ENCODE peak calls at places on chromosomes 12 and 14, in nine cellular contexts. Y is GM12864, O is foreskin fibroblast, M is choroid plexus epithelial cell, Z is GM13976, C is GM10248, U is mammary epithelial cell, B is pancreas, R is HFFc6. Q is an unnamed sample.

GRCh38 chr12:50790081-50790480 is 26.2 kb downstream of the ATF1 start:
- DNase-seq in B (no peak), Y (no peak), R (no peak), O (no peak), C (no peak), M (peak), U (no peak), Z (no peak), Q (no peak)

GRCh38 chr12:6273931-6274687 is 36.4 kb upstream of the PLEKHG6 start:
- DNase-seq in U (no peak), C (peak), Z (peak), B (no peak), O (no peak), M (no peak), R (no peak), Y (no peak), Q (no peak)

GRCh38 chr12:3745152-3745551 is 7.8 kb downstream of the CRACR2A start:
- DNase-seq in B (no peak), R (no peak), C (no peak), Z (no peak), U (no peak), O (no peak), Y (no peak), M (no peak), Q (no peak)

GRCh38 chr14:95466506-95466905 is 49.9 kb downstream of the SYNE3 start:
- DNase-seq in M (no peak), R (no peak), U (no peak), O (no peak), B (no peak), C (no peak), Z (no peak), Y (no peak), Q (no peak)

GRCh38 chr12:116126610-116127009 is 150.9 kb downstream of the MED13L start:
- DNase-seq in C (no peak), R (no peak), B (no peak), O (no peak), U (no peak), M (no peak), Z (no peak), Y (no peak), Q (no peak)

GRCh38 chr14:69708049-69708448 is 58.9 kb upstream of the SRSF5 start:
- DNase-seq in O (no peak), M (no peak), U (no peak), B (no peak), Z (no peak), R (no peak), C (no peak), Y (no peak), Q (no peak)

GRCh38 chr14:89617471-89618291 is 200.6 kb upstream of the FOXN3 start:
- DNase-seq in R (peak), B (peak), U (no peak), O (peak), Y (no peak), Z (peak), C (peak), M (peak), Q (peak)

GRCh38 chr12:107607464-107608392 is 77.9 kb upstream of the PWP1 start:
- DNase-seq in R (peak), Y (peak), C (peak), Z (peak), M (peak), B (peak), O (peak), U (peak), Q (peak)

GRCh38 chr12:101719566-101719965 is 19.7 kb downstream of the SYCP3 start:
- DNase-seq in M (peak), B (no peak), U (no peak), C (no peak), R (peak), O (no peak), Z (no peak), Y (no peak), Q (no peak)

GRCh38 chr12:59149995-59150642 is 229.8 kb upstream of the LRIG3 start:
- DNase-seq in O (peak), M (peak), R (peak), Y (peak), C (peak), U (peak), B (peak), Z (peak), Q (peak)

GRCh38 chr14:37595809-37596595 is 573 bp downstream of the TTC6 start:
- DNase-seq in R (no peak), Y (no peak), C (no peak), M (no peak), U (peak), B (peak), Z (no peak), O (no peak), Q (no peak)

GRCh38 chr14:26330982-26331381 is 266.9 kb downstream of the NOVA1 start:
- DNase-seq in B (no peak), R (no peak), U (no peak), C (no peak), M (peak), Y (no peak), Z (no peak), O (no peak), Q (no peak)

GRCh38 chr14:99179506-99179905 is 92.5 kb downstream of the BCL11B start:
- DNase-seq in M (no peak), O (no peak), U (no peak), R (no peak), C (no peak), B (no peak), Y (no peak), Z (no peak), Q (no peak)

GRCh38 chr12:82937151-82937550 is 250.4 kb downstream of the TMTC2 start:
- DNase-seq in B (no peak), U (no peak), Z (no peak), Y (no peak), O (no peak), C (no peak), R (no peak), M (peak), Q (no peak)

GRCh38 chr12:82415402-82415801 is 57.1 kb downstream of the METTL25 start:
- DNase-seq in O (no peak), B (no peak), M (peak), Z (no peak), Y (no peak), C (no peak), R (peak), U (peak), Q (no peak)

GRCh38 chr14:101821528-101821927 is 60.0 kb downstream of the PPP2R5C start:
- DNase-seq in U (no peak), C (no peak), R (no peak), B (no peak), M (no peak), O (no peak), Y (no peak), Z (no peak), Q (no peak)

GRCh38 chr14:95389471-95390011 is 69.8 kb upstream of the CLMN start:
- DNase-seq in O (peak), C (no peak), B (peak), Z (no peak), Y (no peak), R (no peak), M (peak), U (peak), Q (no peak)

GRCh38 chr12:43653917-43654316 is 101.9 kb upstream of the ADAMTS20 start:
- DNase-seq in R (no peak), C (no peak), Y (no peak), M (no peak), U (no peak), B (no peak), O (no peak), Z (no peak), Q (no peak)

GRCh38 chr14:72891666-72892102 is 2.2 kb downstream of the DPF3 start:
- DNase-seq in C (no peak), M (no peak), Z (no peak), R (no peak), U (no peak), Y (no peak), O (no peak), B (no peak), Q (peak)

GRCh38 chr12:108237272-108237671 is 101.8 kb downstream of the CMKLR1 start:
- DNase-seq in R (no peak), C (no peak), O (no peak), Y (no peak), M (no peak), B (no peak), U (no peak), Z (no peak), Q (peak)

GRCh38 chr12:9319842-9320173 is 111.6 kb upstream of the PZP start:
- DNase-seq in O (no peak), Z (no peak), M (no peak), B (no peak), C (no peak), R (no peak), Y (no peak), U (peak), Q (no peak)

GRCh38 chr12:130053641-130054040 is 108.6 kb upstream of the FZD10 start:
- DNase-seq in R (no peak), M (no peak), C (no peak), O (no peak), Z (no peak), Y (no peak), B (no peak), U (no peak), Q (no peak)

GRCh38 chr12:25052191-25053020 is 103.5 kb upstream of the BCAT1 start:
- DNase-seq in B (no peak), O (no peak), R (no peak), U (no peak), M (peak), Z (peak), Y (peak), C (peak), Q (no peak)
- TF ChIP-seq CTCF in B (no peak), O (no peak), R (no peak), U (no peak), M (no peak), Z (no peak), Y (no peak), C (no peak), Q (no peak)

GRCh38 chr14:20350860-20351259 is 7.4 kb downstream of the PARP2 start:
- DNase-seq in Y (no peak), Z (no peak), U (no peak), R (peak), C (no peak), O (no peak), M (peak), B (no peak), Q (no peak)
- TF ChIP-seq CTCF in Y (no peak), Z (no peak), U (no peak), R (peak), C (peak), O (peak), M (peak), B (no peak), Q (peak)

GRCh38 chr12:99253068-99253467 is 394.5 kb upstream of the GARIN6 start:
- DNase-seq in B (no peak), M (no peak), Z (no peak), U (no peak), Y (no peak), O (no peak), R (no peak), C (no peak), Q (peak)
- TF ChIP-seq CTCF in B (no peak), M (no peak), Z (peak), U (no peak), Y (peak), O (no peak), R (no peak), C (peak), Q (peak)

GRCh38 chr12:124745891-124746570 is 117.6 kb downstream of the SCARB1 start:
- DNase-seq in O (peak), R (peak), Y (no peak), C (peak), U (peak), Z (peak), B (peak), M (peak), Q (peak)
- TF ChIP-seq CTCF in O (no peak), R (no peak), Y (no peak), C (no peak), U (no peak), Z (no peak), B (no peak), M (no peak), Q (no peak)

GRCh38 chr14:58243790-58244555 is 670 bp upstream of the PSMA3 start:
- DNase-seq in C (no peak), Y (no peak), O (peak), R (no peak), U (peak), M (peak), B (no peak), Z (no peak), Q (peak)
- TF ChIP-seq CTCF in C (no peak), Y (no peak), O (no peak), R (no peak), U (no peak), M (no peak), B (no peak), Z (no peak), Q (no peak)

DNA sequence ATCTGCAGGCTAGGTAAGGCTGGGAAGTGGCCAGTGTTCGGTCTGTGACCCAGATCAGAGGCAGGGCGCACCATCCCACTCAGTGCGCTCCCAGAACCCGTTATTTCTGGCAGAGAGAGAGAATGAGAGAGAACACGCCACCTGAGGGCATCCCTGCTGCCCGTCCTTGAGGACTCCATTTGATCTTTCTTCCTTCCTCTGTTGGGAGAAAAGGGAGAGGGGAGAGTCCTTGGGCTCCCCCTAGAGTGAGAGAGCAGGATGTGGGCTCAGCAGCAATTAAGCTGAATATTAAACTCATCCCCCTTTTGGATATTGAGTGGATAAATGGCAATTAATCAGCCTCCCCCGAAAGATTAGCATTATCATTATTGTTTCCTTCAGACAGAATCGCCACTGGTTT is 70.6 kb downstream of the IFT43 start:
- DNase-seq in R (no peak), Z (no peak), Y (no peak), B (no peak), U (peak), C (no peak), O (no peak), M (peak), Q (peak)
- TF ChIP-seq CTCF in R (peak), Z (peak), Y (peak), B (no peak), U (peak), C (peak), O (peak), M (peak), Q (peak)

Q was measured in A673.